ENCODE peak calls at places on chromosomes 6 and 20, in five cellular contexts. One of them, this sample, is unnamed.

GRCh38 chr6:147648936-147649335 is 140.4 kb downstream of the SAMD5 start:
- DNase-seq in foreskin fibroblast: peak; percentile 69
- DNase-seq in GM06990: no peak
- DNase-seq in thoracic aorta: no peak
- DNase-seq in brain microvascular endothelial cell: no peak
- DNase-seq in this sample: no peak

GRCh38 chr6:148455674-148456559 is 113.3 kb downstream of the SASH1 start:
- DNase-seq in foreskin fibroblast: no peak
- DNase-seq in GM06990: no peak
- DNase-seq in thoracic aorta: no peak
- DNase-seq in brain microvascular endothelial cell: no peak
- DNase-seq in this sample: no peak

GRCh38 chr6:78861509-78861908 is 5.8 kb upstream of the IRAK1BP1 start:
- DNase-seq in foreskin fibroblast: no peak
- DNase-seq in GM06990: no peak
- DNase-seq in thoracic aorta: no peak
- DNase-seq in brain microvascular endothelial cell: no peak
- DNase-seq in this sample: no peak

GRCh38 chr6:139868576-139868975 is 494.1 kb upstream of the CITED2 start:
- DNase-seq in foreskin fibroblast: no peak
- DNase-seq in GM06990: no peak
- DNase-seq in thoracic aorta: no peak
- DNase-seq in brain microvascular endothelial cell: no peak
- DNase-seq in this sample: no peak

GRCh38 chr20:52744441-52744840 is 227.7 kb upstream of the TSHZ2 start:
- DNase-seq in foreskin fibroblast: no peak
- DNase-seq in GM06990: no peak
- DNase-seq in thoracic aorta: no peak
- DNase-seq in brain microvascular endothelial cell: no peak
- DNase-seq in this sample: no peak

GRCh38 chr6:136123464-136123863 is 126.6 kb downstream of the MTFR2 start:
- DNase-seq in foreskin fibroblast: peak; percentile 58
- DNase-seq in GM06990: no peak
- DNase-seq in thoracic aorta: no peak
- DNase-seq in brain microvascular endothelial cell: no peak
- DNase-seq in this sample: no peak

GRCh38 chr6:158161566-158162254 is 6.4 kb downstream of the SERAC1 start:
- DNase-seq in foreskin fibroblast: peak; percentile 24
- DNase-seq in GM06990: no peak
- DNase-seq in thoracic aorta: no peak
- DNase-seq in brain microvascular endothelial cell: no peak
- DNase-seq in this sample: no peak

GRCh38 chr6:12958052-12958706 is 241.6 kb downstream of the PHACTR1 start:
- DNase-seq in foreskin fibroblast: peak; percentile 63
- DNase-seq in GM06990: no peak
- DNase-seq in thoracic aorta: no peak
- DNase-seq in brain microvascular endothelial cell: peak; percentile 5
- DNase-seq in this sample: no peak

GRCh38 chr6:73129653-73130443 is 95.4 kb downstream of the KHDC1L start:
- DNase-seq in foreskin fibroblast: peak; percentile 87
- DNase-seq in GM06990: peak; percentile 42
- DNase-seq in thoracic aorta: peak; percentile 45
- DNase-seq in brain microvascular endothelial cell: peak; percentile 77
- DNase-seq in this sample: peak; percentile 58

GRCh38 chr20:24742989-24743388 is 206.1 kb upstream of the CST7 start:
- DNase-seq in foreskin fibroblast: no peak
- DNase-seq in GM06990: no peak
- DNase-seq in thoracic aorta: no peak
- DNase-seq in brain microvascular endothelial cell: no peak
- DNase-seq in this sample: no peak

GRCh38 chr6:26118999-26119398 is 31.8 kb downstream of the HFE start:
- DNase-seq in foreskin fibroblast: no peak
- DNase-seq in GM06990: no peak
- DNase-seq in thoracic aorta: no peak
- DNase-seq in brain microvascular endothelial cell: no peak
- DNase-seq in this sample: no peak

GRCh38 chr20:41387433-41387832 is 20.8 kb upstream of the EMILIN3 start:
- DNase-seq in foreskin fibroblast: no peak
- DNase-seq in GM06990: no peak
- DNase-seq in thoracic aorta: no peak
- DNase-seq in brain microvascular endothelial cell: peak; percentile 11
- DNase-seq in this sample: no peak

GRCh38 chr6:6057442-6058053 is 50.8 kb upstream of the NRN1 start:
- DNase-seq in foreskin fibroblast: peak; percentile 8
- DNase-seq in GM06990: peak; percentile 9
- DNase-seq in thoracic aorta: no peak
- DNase-seq in brain microvascular endothelial cell: peak; percentile 61
- DNase-seq in this sample: peak; percentile 72

GRCh38 chr6:82818727-82819126 is 246.9 kb downstream of the UBE3D start:
- DNase-seq in foreskin fibroblast: peak; percentile 47
- DNase-seq in GM06990: no peak
- DNase-seq in thoracic aorta: no peak
- DNase-seq in brain microvascular endothelial cell: peak; percentile 79
- DNase-seq in this sample: no peak

GRCh38 chr6:107666084-107666981 is 157.8 kb downstream of the SCML4 start:
- DNase-seq in foreskin fibroblast: no peak
- DNase-seq in GM06990: no peak
- DNase-seq in thoracic aorta: no peak
- DNase-seq in brain microvascular endothelial cell: peak; percentile 72
- DNase-seq in this sample: no peak

GRCh38 chr20:3071610-3072529 is at the start of gene OXT:
- DNase-seq in foreskin fibroblast: peak; percentile 31
- DNase-seq in GM06990: no peak
- DNase-seq in thoracic aorta: no peak
- DNase-seq in brain microvascular endothelial cell: no peak
- DNase-seq in this sample: peak; percentile 17

GRCh38 chr6:40996591-40997247 is 42.3 kb downstream of the UNC5CL start:
- DNase-seq in foreskin fibroblast: no peak
- DNase-seq in GM06990: no peak
- DNase-seq in thoracic aorta: no peak
- DNase-seq in brain microvascular endothelial cell: no peak
- DNase-seq in this sample: no peak

GRCh38 chr6:15631380-15631913 is 31.4 kb downstream of the DTNBP1 start:
- DNase-seq in foreskin fibroblast: no peak
- DNase-seq in GM06990: no peak
- DNase-seq in thoracic aorta: no peak
- DNase-seq in brain microvascular endothelial cell: no peak
- DNase-seq in this sample: no peak

GRCh38 chr6:90044833-90045337 is 150.6 kb downstream of the GJA10 start:
- DNase-seq in foreskin fibroblast: peak; percentile 68
- DNase-seq in GM06990: no peak
- DNase-seq in thoracic aorta: no peak
- DNase-seq in brain microvascular endothelial cell: peak; percentile 59
- DNase-seq in this sample: no peak

GRCh38 chr6:38696345-38696744 is 6.6 kb downstream of the GLO1 start:
- DNase-seq in foreskin fibroblast: no peak
- DNase-seq in GM06990: no peak
- DNase-seq in thoracic aorta: no peak
- DNase-seq in brain microvascular endothelial cell: no peak
- DNase-seq in this sample: no peak

GRCh38 chr20:13283869-13284268 is 62.8 kb downstream of the ISM1 start:
- DNase-seq in foreskin fibroblast: no peak
- DNase-seq in GM06990: no peak
- DNase-seq in thoracic aorta: no peak
- DNase-seq in brain microvascular endothelial cell: no peak
- DNase-seq in this sample: no peak

GRCh38 chr6:38498085-38498484 is 141.6 kb downstream of the BTBD9 start:
- DNase-seq in foreskin fibroblast: peak; percentile 36
- DNase-seq in GM06990: no peak
- DNase-seq in thoracic aorta: no peak
- DNase-seq in brain microvascular endothelial cell: no peak
- DNase-seq in this sample: no peak

GRCh38 chr6:116271309-116271708 is 8.4 kb downstream of the TSPYL1 start:
- DNase-seq in foreskin fibroblast: no peak
- DNase-seq in GM06990: no peak
- DNase-seq in thoracic aorta: no peak
- DNase-seq in brain microvascular endothelial cell: no peak
- DNase-seq in this sample: no peak

GRCh38 chr6:167990016-167990945 is 7.2 kb upstream of the KIF25 start:
- DNase-seq in foreskin fibroblast: no peak
- DNase-seq in GM06990: no peak
- DNase-seq in thoracic aorta: no peak
- DNase-seq in brain microvascular endothelial cell: no peak
- DNase-seq in this sample: no peak

GRCh38 chr20:41734506-41734945 is 116.3 kb upstream of the CHD6 start:
- DNase-seq in foreskin fibroblast: peak; percentile 57
- DNase-seq in GM06990: no peak
- DNase-seq in thoracic aorta: no peak
- DNase-seq in brain microvascular endothelial cell: peak; percentile 43
- DNase-seq in this sample: peak; percentile 56

GRCh38 chr6:32973934-32974333 is 5.5 kb downstream of the BRD2 start:
- DNase-seq in foreskin fibroblast: peak; percentile 73
- DNase-seq in GM06990: no peak
- DNase-seq in thoracic aorta: no peak
- DNase-seq in brain microvascular endothelial cell: peak; percentile 45
- DNase-seq in this sample: peak; percentile 48

GRCh38 chr6:109526905-109527628 is 44.0 kb upstream of the ZBTB24 start:
- DNase-seq in foreskin fibroblast: peak; percentile 81
- DNase-seq in GM06990: peak; percentile 15
- DNase-seq in thoracic aorta: no peak
- DNase-seq in brain microvascular endothelial cell: peak; percentile 74
- DNase-seq in this sample: peak; percentile 26

GRCh38 chr20:50107086-50107645 is 5.8 kb downstream of the UBE2V1 start:
- DNase-seq in foreskin fibroblast: no peak
- DNase-seq in GM06990: no peak
- DNase-seq in thoracic aorta: no peak
- DNase-seq in brain microvascular endothelial cell: no peak
- DNase-seq in this sample: no peak

GRCh38 chr20:49989234-49990065 is 6.7 kb downstream of the SNAI1 start:
- DNase-seq in foreskin fibroblast: peak; percentile 93
- DNase-seq in GM06990: no peak
- DNase-seq in thoracic aorta: no peak
- DNase-seq in brain microvascular endothelial cell: peak; percentile 51
- DNase-seq in this sample: no peak

GRCh38 chr20:3082306-3082951 is 2.1 kb downstream of the AVP start:
- DNase-seq in foreskin fibroblast: peak; percentile 31
- DNase-seq in GM06990: no peak
- DNase-seq in thoracic aorta: no peak
- DNase-seq in brain microvascular endothelial cell: no peak
- DNase-seq in this sample: no peak

GRCh38 chr6:111530777-111531176 is 47.8 kb upstream of the REV3L start:
- DNase-seq in foreskin fibroblast: no peak
- DNase-seq in GM06990: no peak
- DNase-seq in thoracic aorta: no peak
- DNase-seq in brain microvascular endothelial cell: no peak
- DNase-seq in this sample: no peak

DNA sequence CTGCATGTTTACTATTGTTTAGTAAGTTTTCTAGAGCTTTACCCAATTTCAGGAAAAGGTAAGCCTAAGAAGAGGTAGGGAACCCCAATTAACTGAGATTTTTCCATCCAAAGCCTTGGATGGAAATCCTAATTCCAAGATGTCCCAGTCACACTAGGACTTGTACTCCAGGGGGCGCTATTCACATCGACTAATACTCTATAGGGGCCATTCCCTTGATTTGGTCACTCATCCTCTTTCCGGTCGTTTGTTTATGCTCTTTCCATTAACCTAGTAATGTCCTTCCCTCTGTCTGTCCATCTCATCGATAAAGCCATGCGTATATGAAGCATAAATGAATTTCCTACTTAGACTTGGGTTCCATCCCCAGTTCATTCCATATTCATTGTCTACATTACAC is 80.8 kb upstream of the FUCA2 start:
- DNase-seq in foreskin fibroblast: peak; percentile 25
- DNase-seq in GM06990: no peak
- DNase-seq in thoracic aorta: no peak
- DNase-seq in brain microvascular endothelial cell: no peak
- DNase-seq in this sample: no peak
- TF ChIP-seq CTCF in foreskin fibroblast: no peak
- TF ChIP-seq CTCF in GM06990: peak; percentile 32
- TF ChIP-seq CTCF in thoracic aorta: no peak
- TF ChIP-seq CTCF in brain microvascular endothelial cell: peak; percentile 57
- TF ChIP-seq CTCF in this sample: no peak

GRCh38 chr6:100257661-100258395 is 206.9 kb downstream of the SIM1 start:
- DNase-seq in foreskin fibroblast: peak; percentile 62
- DNase-seq in GM06990: no peak
- DNase-seq in thoracic aorta: no peak
- DNase-seq in brain microvascular endothelial cell: peak; percentile 82
- DNase-seq in this sample: peak; percentile 5
- TF ChIP-seq CTCF in foreskin fibroblast: no peak
- TF ChIP-seq CTCF in GM06990: peak; percentile 24
- TF ChIP-seq CTCF in thoracic aorta: no peak
- TF ChIP-seq CTCF in brain microvascular endothelial cell: peak; percentile 17
- TF ChIP-seq CTCF in this sample: peak; percentile 34

GRCh38 chr6:137868721-137869631 is 1.9 kb downstream of the TNFAIP3 start:
- DNase-seq in foreskin fibroblast: no peak
- DNase-seq in GM06990: no peak
- DNase-seq in thoracic aorta: no peak
- DNase-seq in brain microvascular endothelial cell: no peak
- DNase-seq in this sample: no peak
- TF ChIP-seq CTCF in foreskin fibroblast: no peak
- TF ChIP-seq CTCF in GM06990: peak; percentile 56
- TF ChIP-seq CTCF in thoracic aorta: no peak
- TF ChIP-seq CTCF in brain microvascular endothelial cell: no peak
- TF ChIP-seq CTCF in this sample: peak; percentile 61

GRCh38 chr20:39036851-39037250 is 74.7 kb downstream of the DHX35 start:
- DNase-seq in foreskin fibroblast: no peak
- DNase-seq in GM06990: no peak
- DNase-seq in thoracic aorta: no peak
- DNase-seq in brain microvascular endothelial cell: no peak
- DNase-seq in this sample: no peak
- TF ChIP-seq CTCF in foreskin fibroblast: no peak
- TF ChIP-seq CTCF in GM06990: no peak
- TF ChIP-seq CTCF in thoracic aorta: no peak
- TF ChIP-seq CTCF in brain microvascular endothelial cell: no peak
- TF ChIP-seq CTCF in this sample: no peak

DNA sequence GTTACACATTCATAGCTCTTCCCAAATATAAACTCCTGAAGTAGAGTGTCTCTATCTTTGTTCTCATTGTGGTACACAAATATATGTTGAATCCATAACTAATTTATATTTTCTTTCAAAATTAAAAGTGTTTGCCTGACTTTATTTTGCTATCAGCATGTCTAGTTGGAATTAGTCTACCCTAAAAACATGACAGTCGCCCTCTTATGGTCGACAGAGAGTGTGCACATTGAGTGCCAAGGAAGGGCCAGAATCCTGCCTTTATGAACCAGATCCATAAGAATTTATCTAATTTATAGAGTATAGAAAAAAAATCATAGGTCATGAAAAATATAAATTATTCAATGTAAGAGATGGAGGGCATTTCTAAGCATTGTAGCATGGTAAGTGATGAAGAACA is 12.3 kb upstream of the DEFB112 start:
- DNase-seq in foreskin fibroblast: no peak
- DNase-seq in GM06990: no peak
- DNase-seq in thoracic aorta: no peak
- DNase-seq in brain microvascular endothelial cell: no peak
- DNase-seq in this sample: no peak
- TF ChIP-seq CTCF in foreskin fibroblast: no peak
- TF ChIP-seq CTCF in GM06990: peak; percentile 67
- TF ChIP-seq CTCF in thoracic aorta: no peak
- TF ChIP-seq CTCF in brain microvascular endothelial cell: no peak
- TF ChIP-seq CTCF in this sample: peak; percentile 50

GRCh38 chr6:218153-219018 is 73.9 kb upstream of the DUSP22 start:
- DNase-seq in foreskin fibroblast: no peak
- DNase-seq in GM06990: peak; percentile 88
- DNase-seq in thoracic aorta: no peak
- DNase-seq in brain microvascular endothelial cell: no peak
- DNase-seq in this sample: peak; percentile 76
- TF ChIP-seq CTCF in foreskin fibroblast: no peak
- TF ChIP-seq CTCF in GM06990: peak; percentile 49
- TF ChIP-seq CTCF in thoracic aorta: no peak
- TF ChIP-seq CTCF in brain microvascular endothelial cell: no peak
- TF ChIP-seq CTCF in this sample: peak; percentile 26

GRCh38 chr6:1576166-1576565 is 33.5 kb upstream of the FOXC1 start:
- DNase-seq in foreskin fibroblast: no peak
- DNase-seq in GM06990: no peak
- DNase-seq in thoracic aorta: no peak
- DNase-seq in brain microvascular endothelial cell: no peak
- DNase-seq in this sample: no peak
- TF ChIP-seq CTCF in foreskin fibroblast: no peak
- TF ChIP-seq CTCF in GM06990: no peak
- TF ChIP-seq CTCF in thoracic aorta: no peak
- TF ChIP-seq CTCF in brain microvascular endothelial cell: no peak
- TF ChIP-seq CTCF in this sample: no peak